ENCODE peak calls at places on chromosomes 3 and 15, in nine cellular contexts. P is H1, O is A549, H is SK-N-SH, J is HepG2, K is WTC11, L is endothelial cell of umbilical vein, X is NB4, I is K562. R is an unnamed sample.

GRCh38 chr3:150300376-150300775 is 107.7 kb upstream of the TSC22D2 start:
- DNase-seq in P (no peak), O (peak; percentile 20), H (no peak), J (no peak), K (no peak), L (peak; percentile 20), X (no peak), I (no peak), R (no peak)

GRCh38 chr15:78682013-78682651 is 41.1 kb upstream of the CHRNB4 start:
- DNase-seq in P (no peak), O (no peak), H (no peak), J (no peak), K (no peak), L (no peak), X (peak; percentile 48), I (no peak), R (no peak)

GRCh38 chr3:184687363-184688049 is 24.4 kb downstream of the MAGEF1 start:
- DNase-seq in P (no peak), O (no peak), H (peak; percentile 42), J (no peak), K (no peak), L (no peak), X (peak; percentile 83), I (no peak), R (no peak)

GRCh38 chr3:9473496-9473895 is 76.1 kb downstream of the SETD5 start:
- DNase-seq in P (no peak), O (no peak), H (no peak), J (no peak), K (no peak), L (no peak), X (no peak), I (no peak), R (no peak)

GRCh38 chr15:74235962-74236361 is at the start of gene CCDC33:
- DNase-seq in P (no peak), O (no peak), H (no peak), J (no peak), K (no peak), L (no peak), X (peak; percentile 89), I (no peak), R (no peak)

GRCh38 chr15:44102675-44103254 is 92.3 kb downstream of the FRMD5 start:
- DNase-seq in P (no peak), O (peak; percentile 71), H (no peak), J (peak; percentile 75), K (no peak), L (peak; percentile 97), X (no peak), I (no peak), R (peak; percentile 93)

GRCh38 chr15:88610756-88611231 is 10.3 kb upstream of the AEN start:
- DNase-seq in P (no peak), O (no peak), H (no peak), J (no peak), K (no peak), L (no peak), X (peak; percentile 84), I (no peak), R (no peak)

GRCh38 chr15:92751528-92751927 is 96.0 kb upstream of the FAM174B start:
- DNase-seq in P (no peak), O (no peak), H (no peak), J (no peak), K (no peak), L (no peak), X (no peak), I (no peak), R (no peak)

GRCh38 chr15:39741258-39741657 is 41.4 kb downstream of the FSIP1 start:
- DNase-seq in P (no peak), O (no peak), H (no peak), J (no peak), K (no peak), L (no peak), X (peak; percentile 12), I (no peak), R (no peak)

GRCh38 chr15:88920186-88920891 is 7.2 kb upstream of the MFGE8 start:
- DNase-seq in P (peak; percentile 41), O (peak; percentile 70), H (no peak), J (no peak), K (no peak), L (no peak), X (no peak), I (peak; percentile 44), R (no peak)

GRCh38 chr3:42532229-42532628 is 29.8 kb downstream of the VIPR1 start:
- DNase-seq in P (no peak), O (no peak), H (no peak), J (no peak), K (no peak), L (no peak), X (no peak), I (no peak), R (no peak)

GRCh38 chr3:186427627-186428026 is 65.6 kb upstream of the DGKG start:
- DNase-seq in P (no peak), O (no peak), H (peak; percentile 34), J (no peak), K (no peak), L (no peak), X (no peak), I (no peak), R (no peak)

GRCh38 chr3:16884748-16885587 is at the start of gene PLCL2:
- DNase-seq in P (peak; percentile 65), O (peak; percentile 46), H (peak; percentile 88), J (no peak), K (peak; percentile 38), L (peak; percentile 33), X (peak; percentile 72), I (peak; percentile 56), R (no peak)
- TF ChIP-seq MAX in P (no peak), O (no peak), H (peak; percentile 16), J (no peak), K (no peak), L (no peak), X (no peak), I (no peak), R (no peak)

GRCh38 chr3:127749787-127750225 is 72.5 kb downstream of the MGLL start:
- DNase-seq in P (no peak), O (no peak), H (no peak), J (no peak), K (no peak), L (no peak), X (peak; percentile 52), I (no peak), R (no peak)

GRCh38 chr3:127751163-127751621 is 71.1 kb downstream of the MGLL start:
- DNase-seq in P (no peak), O (no peak), H (peak; percentile 62), J (no peak), K (no peak), L (no peak), X (no peak), I (no peak), R (no peak)

GRCh38 chr3:127749361-127749760 is 73.0 kb downstream of the MGLL start:
- DNase-seq in P (no peak), O (no peak), H (no peak), J (no peak), K (no peak), L (no peak), X (no peak), I (no peak), R (no peak)

GRCh38 chr3:127751782-127752181 is 70.5 kb downstream of the MGLL start:
- DNase-seq in P (no peak), O (no peak), H (no peak), J (no peak), K (no peak), L (no peak), X (no peak), I (no peak), R (no peak)

DNA sequence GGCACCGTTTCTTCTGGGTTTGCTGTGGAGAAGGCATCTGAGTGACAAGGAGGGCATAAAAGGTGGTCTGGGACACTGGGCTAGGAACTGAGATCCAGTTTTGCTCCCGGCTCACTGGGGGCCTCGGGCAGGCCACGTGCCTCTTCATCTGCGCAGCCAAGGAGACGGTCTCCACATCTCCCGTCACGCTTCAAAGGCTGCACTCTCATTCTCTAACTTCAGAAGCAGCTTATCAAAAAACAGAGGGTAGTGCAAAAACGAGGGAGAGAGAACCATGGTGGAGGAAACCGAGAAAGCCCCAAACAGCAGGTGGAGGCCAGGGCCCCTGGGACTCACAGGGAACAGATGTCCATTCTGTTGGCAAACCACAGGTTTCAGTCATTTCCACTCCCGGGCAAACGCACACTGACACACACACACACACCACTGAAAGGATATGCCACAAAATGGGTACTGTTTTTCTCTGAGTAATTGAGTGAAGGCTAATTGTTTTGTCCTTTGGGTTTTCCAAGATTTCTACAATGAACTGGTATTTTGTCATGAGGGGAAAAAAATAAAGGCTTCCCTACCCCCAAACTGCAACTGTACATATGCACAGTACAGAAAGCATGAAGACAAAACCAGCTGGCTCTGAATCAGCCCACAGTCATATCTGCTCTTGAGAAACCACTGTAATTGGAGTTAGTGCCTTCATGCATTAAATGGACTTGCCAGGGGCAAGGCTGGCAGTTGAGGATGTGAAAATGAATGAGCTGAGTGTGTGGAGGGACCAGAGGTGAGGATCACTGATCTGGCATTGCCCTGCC is 71.9 kb downstream of the MGLL start:
- DNase-seq in P (no peak), O (no peak), H (peak; percentile 52), J (no peak), K (no peak), L (no peak), X (peak; percentile 82), I (no peak), R (no peak)
- TF ChIP-seq MAX in P (no peak), O (no peak), H (no peak), J (no peak), K (no peak), L (no peak), X (no peak), I (no peak), R (no peak)

GRCh38 chr3:171184372-171184771 is 157.9 kb upstream of the SLC2A2 start:
- DNase-seq in P (no peak), O (no peak), H (no peak), J (no peak), K (no peak), L (no peak), X (no peak), I (no peak), R (no peak)
- TF ChIP-seq MAX in P (no peak), O (no peak), H (no peak), J (no peak), K (no peak), L (no peak), X (no peak), I (no peak), R (no peak)

GRCh38 chr3:37953226-37953625 is 37.4 kb upstream of the VILL start:
- DNase-seq in P (no peak), O (no peak), H (no peak), J (no peak), K (no peak), L (peak; percentile 8), X (no peak), I (no peak), R (no peak)

GRCh38 chr3:37953995-37954394 is 36.6 kb upstream of the VILL start:
- DNase-seq in P (no peak), O (no peak), H (no peak), J (no peak), K (no peak), L (peak; percentile 42), X (no peak), I (no peak), R (no peak)

GRCh38 chr3:37955918-37956317 is 34.7 kb upstream of the VILL start:
- DNase-seq in P (no peak), O (no peak), H (no peak), J (no peak), K (no peak), L (peak; percentile 9), X (no peak), I (no peak), R (no peak)

GRCh38 chr3:37949866-37950265 is 40.7 kb upstream of the VILL start:
- DNase-seq in P (peak; percentile 41), O (no peak), H (no peak), J (no peak), K (no peak), L (no peak), X (no peak), I (no peak), R (no peak)

GRCh38 chr3:37952564-37952963 is 38.0 kb upstream of the VILL start:
- DNase-seq in P (no peak), O (no peak), H (no peak), J (no peak), K (no peak), L (no peak), X (no peak), I (no peak), R (no peak)
- TF ChIP-seq MAX in P (no peak), O (no peak), H (no peak), J (no peak), K (no peak), L (no peak), X (no peak), I (no peak), R (no peak)